ENCODE peak calls at places on chromosome 7, in seven cellular contexts. V is NCI-H1092 treated with DMSO at 0.1 percent for 48 hours, G is psoas muscle, Q is GM23338, K is T-helper 9 cell, X is left ventricle myocardium superior, N is aorta. P is an unnamed sample.

GRCh38 chr7:21939136-21939857 is 6.4 kb downstream of the CDCA7L start:
- DNase-seq in V (peak; percentile 62), G (no peak), Q (no peak), K (no peak), X (no peak), N (no peak), P (no peak)

GRCh38 chr7:82714883-82715282 is 271.3 kb upstream of the CACNA2D1 start:
- DNase-seq in V (no peak), G (no peak), Q (no peak), K (no peak), X (no peak), N (no peak), P (no peak)

GRCh38 chr7:51090411-51090810 is 226.2 kb downstream of the COBL start:
- DNase-seq in V (no peak), G (no peak), Q (peak; percentile 57), K (no peak), X (no peak), N (no peak), P (no peak)

GRCh38 chr7:146478975-146479492 is 362.4 kb downstream of the CNTNAP2 start:
- DNase-seq in V (no peak), G (no peak), Q (no peak), K (no peak), X (no peak), N (no peak), P (no peak)

GRCh38 chr7:156474241-156474743 is 166.3 kb upstream of the RNF32 start:
- DNase-seq in V (no peak), G (no peak), Q (no peak), K (no peak), X (no peak), N (no peak), P (no peak)

GRCh38 chr7:85135931-85136330 is 50.9 kb downstream of the SEMA3D start:
- DNase-seq in V (no peak), G (no peak), Q (no peak), K (no peak), X (no peak), N (no peak), P (no peak)

GRCh38 chr7:1672851-1673486 is 2.9 kb downstream of the ELFN1 start:
- DNase-seq in V (no peak), G (peak; percentile 36), Q (no peak), K (no peak), X (peak; percentile 25), N (peak; percentile 29), P (peak; percentile 16)

GRCh38 chr7:119377-120163 is 72.8 kb upstream of the FAM20C start:
- DNase-seq in V (no peak), G (no peak), Q (no peak), K (no peak), X (peak; percentile 67), N (peak; percentile 89), P (peak; percentile 82)

GRCh38 chr7:90165724-90166123 is 11.5 kb downstream of the STEAP1 start:
- DNase-seq in V (no peak), G (no peak), Q (no peak), K (no peak), X (no peak), N (peak; percentile 31), P (no peak)

GRCh38 chr7:47654672-47655340 is 72.9 kb upstream of the TNS3 start:
- DNase-seq in V (no peak), G (no peak), Q (peak; percentile 37), K (no peak), X (no peak), N (no peak), P (no peak)

GRCh38 chr7:11757153-11757552 is 74.8 kb downstream of the THSD7A start:
- DNase-seq in V (no peak), G (no peak), Q (no peak), K (no peak), X (no peak), N (no peak), P (no peak)

GRCh38 chr7:130901209-130901783 is 167.3 kb upstream of the KLF14 start:
- DNase-seq in V (no peak), G (peak; percentile 79), Q (no peak), K (no peak), X (peak; percentile 77), N (peak; percentile 82), P (peak; percentile 89)

GRCh38 chr7:96823274-96823673 is 113.6 kb upstream of the SEM1 start:
- DNase-seq in V (no peak), G (no peak), Q (no peak), K (no peak), X (no peak), N (no peak), P (no peak)

GRCh38 chr7:132141109-132141508 is 435.2 kb downstream of the PLXNA4 start:
- DNase-seq in V (no peak), G (no peak), Q (no peak), K (no peak), X (no peak), N (no peak), P (no peak)

GRCh38 chr7:4282434-4283223 is 399.5 kb upstream of the FOXK1 start:
- DNase-seq in V (no peak), G (no peak), Q (no peak), K (no peak), X (no peak), N (no peak), P (no peak)

GRCh38 chr7:150977382-150978135 is 562 bp downstream of the KCNH2 start:
- DNase-seq in V (peak; percentile 39), G (no peak), Q (peak; percentile 39), K (no peak), X (peak; percentile 72), N (no peak), P (peak; percentile 67)

GRCh38 chr7:16416289-16417282 is 4.8 kb downstream of the CRPPA start:
- DNase-seq in V (no peak), G (no peak), Q (no peak), K (no peak), X (no peak), N (no peak), P (no peak)

GRCh38 chr7:2475678-2476015 is 551 bp downstream of the GRIFIN start:
- DNase-seq in V (no peak), G (no peak), Q (no peak), K (no peak), X (no peak), N (peak; percentile 50), P (no peak)

GRCh38 chr7:40401406-40401805 is 266.6 kb downstream of the SUGCT start:
- DNase-seq in V (no peak), G (no peak), Q (no peak), K (no peak), X (no peak), N (no peak), P (no peak)

GRCh38 chr7:116630357-116630756 is 41.6 kb upstream of the MET start:
- DNase-seq in V (no peak), G (no peak), Q (no peak), K (no peak), X (no peak), N (no peak), P (no peak)

GRCh38 chr7:123645516-123645915 is 10.2 kb upstream of the LMOD2 start:
- DNase-seq in V (no peak), G (peak; percentile 80), Q (no peak), K (no peak), X (peak; percentile 67), N (no peak), P (no peak)

GRCh38 chr7:107560898-107561516 is 2.7 kb downstream of the COG5 start:
- DNase-seq in V (no peak), G (no peak), Q (no peak), K (peak; percentile 13), X (no peak), N (no peak), P (no peak)

GRCh38 chr7:94440460-94441039 is 45.9 kb downstream of the COL1A2 start:
- DNase-seq in V (peak; percentile 41), G (no peak), Q (peak; percentile 19), K (no peak), X (no peak), N (no peak), P (no peak)

GRCh38 chr7:118580743-118581382 is 356.4 kb downstream of the ANKRD7 start:
- DNase-seq in V (no peak), G (no peak), Q (no peak), K (no peak), X (no peak), N (no peak), P (no peak)

GRCh38 chr7:1667566-1668485 is 2.3 kb upstream of the ELFN1 start:
- DNase-seq in V (no peak), G (peak; percentile 43), Q (peak; percentile 50), K (no peak), X (peak; percentile 57), N (peak; percentile 44), P (peak; percentile 25)

GRCh38 chr7:2621061-2621828 is 10.5 kb upstream of the TTYH3 start:
- DNase-seq in V (peak; percentile 62), G (peak; percentile 72), Q (peak; percentile 76), K (no peak), X (peak; percentile 83), N (no peak), P (no peak)